ENCODE peak calls at places on chromosomes 6 and 20, in ten cellular contexts. A is endothelial cell, Y is neural progenitor cell, T is B cell, R is GM13977, L is ascending aorta, E is fibroblast of mammary gland, J is bronchial epithelial cell, P is GM23338, G is stomach. N is an unnamed sample.

GRCh38 chr6:3912366-3913076 is 63.3 kb downstream of the FAM50B start:
- DNase-seq in A (no peak), Y (no peak), T (no peak), R (no peak), L (no peak), E (no peak), J (peak; percentile 25), P (no peak), G (no peak), N (no peak)

GRCh38 chr6:13696226-13696625 is 15.4 kb downstream of the RANBP9 start:
- DNase-seq in A (no peak), Y (no peak), T (no peak), R (no peak), L (no peak), E (peak; percentile 83), J (peak; percentile 29), P (no peak), G (no peak), N (no peak)

GRCh38 chr20:63032861-63033634 is 26.3 kb upstream of the BHLHE23 start:
- DNase-seq in A (peak; percentile 52), Y (peak; percentile 48), T (peak; percentile 53), R (peak; percentile 81), L (no peak), E (no peak), J (no peak), P (peak; percentile 76), G (no peak), N (no peak)

GRCh38 chr20:44231713-44232468 is 15.2 kb upstream of the GDAP1L1 start:
- DNase-seq in A (no peak), Y (peak; percentile 25), T (no peak), R (no peak), L (no peak), E (no peak), J (no peak), P (peak; percentile 54), G (no peak), N (no peak)

GRCh38 chr20:2804041-2804828 is 3.8 kb upstream of the CPXM1 start:
- DNase-seq in A (no peak), Y (no peak), T (no peak), R (no peak), L (no peak), E (no peak), J (no peak), P (no peak), G (no peak), N (no peak)

GRCh38 chr6:116866281-116866871 is 10.7 kb upstream of the RFX6 start:
- DNase-seq in A (no peak), Y (no peak), T (no peak), R (no peak), L (no peak), E (peak; percentile 4), J (no peak), P (peak; percentile 22), G (no peak), N (no peak)

GRCh38 chr6:79672631-79673065 is 41.5 kb downstream of the SH3BGRL2 start:
- DNase-seq in A (no peak), Y (peak; percentile 32), T (no peak), R (peak; percentile 12), L (no peak), E (peak; percentile 49), J (peak; percentile 56), P (peak; percentile 66), G (no peak), N (no peak)

GRCh38 chr20:22374678-22375590 is 209.4 kb downstream of the FOXA2 start:
- DNase-seq in A (no peak), Y (no peak), T (no peak), R (no peak), L (no peak), E (peak; percentile 61), J (peak; percentile 84), P (peak; percentile 34), G (no peak), N (no peak)

GRCh38 chr6:47479874-47480273 is 2.3 kb downstream of the CD2AP start:
- DNase-seq in A (no peak), Y (no peak), T (no peak), R (no peak), L (no peak), E (no peak), J (no peak), P (no peak), G (no peak), N (no peak)

GRCh38 chr6:170235726-170236125 is 55.2 kb downstream of the DLL1 start:
- DNase-seq in A (no peak), Y (peak; percentile 81), T (no peak), R (no peak), L (no peak), E (no peak), J (no peak), P (no peak), G (no peak), N (peak; percentile 46)

GRCh38 chr6:165762876-165763275 is 99.8 kb upstream of the PDE10A start:
- DNase-seq in A (no peak), Y (no peak), T (no peak), R (no peak), L (no peak), E (peak; percentile 11), J (peak; percentile 35), P (no peak), G (no peak), N (no peak)

GRCh38 chr6:31979238-31979898 is 2.5 kb upstream of the C4A start:
- DNase-seq in A (no peak), Y (no peak), T (no peak), R (no peak), L (no peak), E (no peak), J (no peak), P (no peak), G (no peak), N (no peak)

DNA sequence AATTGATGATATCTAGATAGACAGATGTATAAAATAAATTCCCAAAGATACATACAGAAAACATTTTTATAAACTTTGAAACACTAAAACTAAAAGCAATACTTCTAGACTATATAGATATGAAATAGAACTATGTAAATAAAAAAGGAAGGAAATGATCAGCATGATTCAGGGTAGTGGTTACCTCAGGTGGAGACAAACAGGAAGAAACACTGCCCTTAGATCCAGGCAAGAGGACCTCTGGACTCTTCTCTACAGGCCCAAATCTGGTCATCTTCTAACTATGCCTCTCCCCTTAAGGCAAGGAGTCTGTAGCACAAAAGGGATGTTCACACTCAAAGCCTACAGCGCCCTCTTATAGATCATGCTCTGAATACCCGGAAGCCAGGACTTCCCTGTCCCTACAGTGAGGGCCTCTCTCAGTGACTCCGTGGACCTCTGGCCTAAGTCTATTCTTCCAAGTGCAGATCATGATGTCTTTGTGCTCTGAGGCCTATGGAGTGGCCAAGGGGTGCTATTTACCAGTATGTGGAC is 30.4 kb upstream of the HIVEP2 start:
- DNase-seq in A (no peak), Y (no peak), T (no peak), R (no peak), L (no peak), E (no peak), J (peak; percentile 13), P (peak; percentile 25), G (no peak), N (no peak)
- TF ChIP-seq CTCF in A (no peak), Y (no peak), T (no peak), R (no peak), L (no peak), E (no peak), J (no peak), P (peak; percentile 70), G (no peak), N (no peak)

DNA sequence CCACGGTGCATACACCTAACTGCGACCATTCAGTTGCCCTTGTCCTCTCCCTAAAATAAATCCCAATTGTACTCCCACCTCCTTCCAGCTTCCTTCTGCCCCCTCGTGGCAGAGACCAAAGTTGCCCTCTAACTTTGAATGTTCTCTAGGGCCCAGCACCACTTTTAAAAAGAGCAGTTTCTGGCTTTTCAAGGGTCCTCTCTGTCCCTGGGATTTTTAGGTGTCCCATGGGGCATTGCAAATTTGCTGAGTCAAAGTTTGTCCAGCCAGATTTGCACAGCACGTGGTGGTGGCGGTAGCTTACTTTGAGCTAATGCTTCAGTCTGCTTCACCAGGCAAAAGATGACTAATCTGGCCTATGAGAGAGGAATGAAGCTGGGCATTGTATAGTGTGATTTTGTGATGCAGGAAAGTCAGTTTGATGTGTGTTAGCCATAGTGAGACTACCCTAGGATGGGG is 100.2 kb downstream of the PERP start:
- DNase-seq in A (peak; percentile 59), Y (peak; percentile 67), T (no peak), R (peak; percentile 52), L (no peak), E (peak; percentile 48), J (peak; percentile 80), P (peak; percentile 85), G (peak; percentile 40), N (peak; percentile 43)
- TF ChIP-seq CTCF in A (peak; percentile 68), Y (peak; percentile 78), T (peak; percentile 58), R (peak; percentile 64), L (no peak), E (peak; percentile 76), J (peak; percentile 76), P (peak; percentile 82), G (peak; percentile 21), N (peak; percentile 52)

GRCh38 chr20:49889245-49889942 is 25.9 kb downstream of the SPATA2 start:
- DNase-seq in A (no peak), Y (no peak), T (no peak), R (no peak), L (no peak), E (no peak), J (no peak), P (no peak), G (peak; percentile 53), N (no peak)

GRCh38 chr20:49891486-49891885 is 23.8 kb downstream of the SPATA2 start:
- DNase-seq in A (no peak), Y (no peak), T (no peak), R (no peak), L (no peak), E (no peak), J (no peak), P (no peak), G (no peak), N (no peak)

GRCh38 chr20:49888341-49889244 is 26.7 kb downstream of the SPATA2 start:
- DNase-seq in A (peak; percentile 78), Y (peak; percentile 85), T (peak; percentile 53), R (peak; percentile 88), L (no peak), E (peak; percentile 54), J (peak; percentile 34), P (peak; percentile 90), G (peak; percentile 56), N (peak; percentile 80)

GRCh38 chr20:49890651-49891361 is 24.5 kb downstream of the SPATA2 start:
- DNase-seq in A (no peak), Y (peak; percentile 27), T (no peak), R (no peak), L (no peak), E (no peak), J (no peak), P (peak; percentile 47), G (no peak), N (no peak)

GRCh38 chr20:49889943-49890650 is 25.2 kb downstream of the SPATA2 start:
- DNase-seq in A (no peak), Y (no peak), T (no peak), R (no peak), L (no peak), E (no peak), J (peak; percentile 8), P (peak; percentile 70), G (peak; percentile 52), N (no peak)
- TF ChIP-seq CTCF in A (no peak), Y (no peak), T (peak; percentile 23), R (peak; percentile 44), L (no peak), E (peak; percentile 7), J (peak; percentile 89), P (peak; percentile 83), G (peak; percentile 30), N (no peak)

DNA sequence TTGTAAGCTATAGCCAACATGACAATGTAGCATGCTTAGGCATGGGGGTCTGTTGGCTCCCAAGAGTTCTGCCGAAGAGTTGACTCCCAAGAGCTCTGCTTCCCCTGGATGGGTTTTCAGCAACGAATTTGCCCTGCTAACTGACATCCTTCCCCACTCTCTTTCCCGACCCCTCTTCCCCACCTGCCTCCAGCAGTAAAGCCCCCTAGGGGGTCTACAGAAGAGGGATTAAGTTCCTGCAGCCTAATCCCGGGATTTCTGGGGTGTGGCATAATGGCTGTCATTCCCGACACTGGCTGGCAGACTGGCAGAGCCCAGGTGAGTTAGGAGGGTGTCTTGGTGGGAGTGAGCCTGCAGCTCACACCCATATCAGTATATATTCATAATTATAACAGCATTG is 121.0 kb upstream of the ZNF184 start:
- DNase-seq in A (no peak), Y (peak; percentile 76), T (no peak), R (no peak), L (no peak), E (no peak), J (no peak), P (peak; percentile 33), G (no peak), N (no peak)
- TF ChIP-seq CTCF in A (no peak), Y (no peak), T (no peak), R (no peak), L (no peak), E (no peak), J (no peak), P (no peak), G (no peak), N (no peak)

N was measured in nephron progenitor cell.